ENCODE peak calls at places on chromosomes 1 and 21, in eight cellular contexts. Z is coronary artery, B is K562, J is GM10248, M is left ventricle myocardium inferior, W is AG04449, N is lower leg skin, L is fibroblast of lung. S is an unnamed sample.

GRCh38 chr1:203692565-203693470 is 66.2 kb downstream of the ATP2B4 start:
- DNase-seq in Z (peak), B (peak), J (no peak), M (peak), W (peak), N (peak), L (peak), S (peak)

GRCh38 chr1:178566187-178566586 is 53.3 kb downstream of the TEX35 start:
- DNase-seq in Z (no peak), B (no peak), J (no peak), M (no peak), W (no peak), N (no peak), L (no peak), S (no peak)

GRCh38 chr1:15272009-15272781 is 25.2 kb downstream of the FHAD1 start:
- DNase-seq in Z (no peak), B (peak), J (peak), M (peak), W (peak), N (peak), L (peak), S (peak)

GRCh38 chr1:32627596-32628162 is 22.7 kb downstream of the ZBTB8OS start:
- DNase-seq in Z (no peak), B (no peak), J (peak), M (no peak), W (no peak), N (no peak), L (peak), S (no peak)

GRCh38 chr1:71427066-71427465 is 346.2 kb upstream of the ZRANB2 start:
- DNase-seq in Z (no peak), B (no peak), J (no peak), M (no peak), W (no peak), N (no peak), L (no peak), S (no peak)

GRCh38 chr1:209176866-209177430 is 406.6 kb upstream of the CAMK1G start:
- DNase-seq in Z (no peak), B (no peak), J (no peak), M (no peak), W (no peak), N (no peak), L (no peak), S (no peak)

GRCh38 chr21:39137248-39138186 is 45.7 kb downstream of the PSMG1 start:
- DNase-seq in Z (no peak), B (peak), J (no peak), M (no peak), W (no peak), N (no peak), L (peak), S (peak)

GRCh38 chr1:232033285-232033684 is 406.7 kb downstream of the DISC1 start:
- DNase-seq in Z (no peak), B (no peak), J (no peak), M (no peak), W (no peak), N (no peak), L (no peak), S (no peak)

GRCh38 chr1:175338447-175339135 is 146.0 kb upstream of the KIAA0040 start:
- DNase-seq in Z (no peak), B (peak), J (peak), M (no peak), W (no peak), N (no peak), L (no peak), S (no peak)

GRCh38 chr1:160810486-160810885 is 14.5 kb downstream of the LY9 start:
- DNase-seq in Z (no peak), B (no peak), J (no peak), M (no peak), W (no peak), N (no peak), L (no peak), S (no peak)

GRCh38 chr1:108852541-108852940 is 4.4 kb downstream of the AKNAD1 start:
- DNase-seq in Z (no peak), B (no peak), J (no peak), M (no peak), W (no peak), N (no peak), L (peak), S (no peak)

GRCh38 chr1:113007706-113008364 is 51.8 kb upstream of the SLC16A1 start:
- DNase-seq in Z (no peak), B (no peak), J (no peak), M (no peak), W (no peak), N (no peak), L (no peak), S (no peak)

GRCh38 chr1:185045793-185046441 is 559 bp downstream of the RNF2 start:
- DNase-seq in Z (peak), B (peak), J (peak), M (no peak), W (no peak), N (peak), L (peak), S (peak)

GRCh38 chr1:159940006-159940620 is 5.3 kb downstream of the IGSF9 start:
- DNase-seq in Z (no peak), B (no peak), J (no peak), M (no peak), W (no peak), N (no peak), L (no peak), S (no peak)

GRCh38 chr1:40952744-40953315 is 26.7 kb upstream of the CTPS1 start:
- DNase-seq in Z (no peak), B (no peak), J (no peak), M (no peak), W (no peak), N (no peak), L (no peak), S (no peak)
- TF ChIP-seq CTCF in Z (no peak), B (no peak), J (no peak), M (peak), W (no peak), N (no peak), L (no peak), S (peak)

DNA sequence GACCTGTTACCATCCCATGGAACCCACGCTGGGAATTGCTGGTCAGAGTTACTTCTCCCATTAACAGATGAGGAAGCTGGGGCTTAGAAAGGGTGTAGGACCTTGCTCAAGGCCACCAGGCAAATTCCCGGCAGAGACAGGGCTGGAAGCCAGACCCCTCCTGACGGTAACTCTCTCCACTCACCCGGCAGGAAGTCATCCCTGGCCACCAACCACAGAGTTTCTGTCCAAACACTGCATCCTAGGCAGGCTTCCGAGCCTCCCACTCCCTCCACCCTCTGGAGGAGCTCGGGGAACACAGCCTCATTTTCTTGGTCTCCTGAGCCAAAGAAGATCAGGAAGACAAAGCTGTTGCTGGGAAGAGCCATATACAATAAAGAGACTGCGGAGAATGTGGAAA is 25.0 kb upstream of the ZNF436 start:
- DNase-seq in Z (peak), B (no peak), J (no peak), M (peak), W (peak), N (peak), L (peak), S (peak)
- TF ChIP-seq CTCF in Z (no peak), B (no peak), J (no peak), M (no peak), W (peak), N (no peak), L (peak), S (no peak)

GRCh38 chr21:35210093-35210492 is 161.0 kb upstream of the RUNX1 start:
- DNase-seq in Z (no peak), B (no peak), J (no peak), M (no peak), W (no peak), N (no peak), L (no peak), S (no peak)

GRCh38 chr21:35207322-35207721 is 158.2 kb upstream of the RUNX1 start:
- DNase-seq in Z (no peak), B (no peak), J (no peak), M (no peak), W (no peak), N (no peak), L (no peak), S (no peak)

GRCh38 chr21:35206141-35207125 is 157.3 kb upstream of the RUNX1 start:
- DNase-seq in Z (no peak), B (peak), J (peak), M (no peak), W (no peak), N (no peak), L (no peak), S (no peak)

GRCh38 chr21:35208810-35209517 is 159.9 kb upstream of the RUNX1 start:
- DNase-seq in Z (no peak), B (no peak), J (no peak), M (no peak), W (no peak), N (no peak), L (peak), S (no peak)

GRCh38 chr21:35208117-35208516 is 159.0 kb upstream of the RUNX1 start:
- DNase-seq in Z (no peak), B (no peak), J (no peak), M (no peak), W (no peak), N (no peak), L (no peak), S (no peak)
- TF ChIP-seq CTCF in Z (no peak), B (no peak), J (no peak), M (no peak), W (no peak), N (no peak), L (no peak), S (no peak)

GRCh38 chr1:211358685-211359084 is 32.1 kb downstream of the TRAF5 start:
- DNase-seq in Z (no peak), B (no peak), J (no peak), M (no peak), W (no peak), N (no peak), L (no peak), S (no peak)

GRCh38 chr1:211355873-211356272 is 29.2 kb downstream of the TRAF5 start:
- DNase-seq in Z (no peak), B (no peak), J (no peak), M (no peak), W (no peak), N (no peak), L (no peak), S (no peak)

GRCh38 chr1:211353562-211354212 is 27.1 kb downstream of the TRAF5 start:
- DNase-seq in Z (no peak), B (no peak), J (no peak), M (no peak), W (no peak), N (no peak), L (no peak), S (no peak)

GRCh38 chr1:211359876-211360275 is 33.2 kb downstream of the TRAF5 start:
- DNase-seq in Z (no peak), B (no peak), J (no peak), M (no peak), W (no peak), N (no peak), L (no peak), S (no peak)

GRCh38 chr1:211356723-211357418 is 30.2 kb downstream of the TRAF5 start:
- DNase-seq in Z (no peak), B (no peak), J (no peak), M (no peak), W (no peak), N (no peak), L (no peak), S (peak)
- TF ChIP-seq CTCF in Z (no peak), B (no peak), J (no peak), M (no peak), W (no peak), N (no peak), L (no peak), S (no peak)

DNA sequence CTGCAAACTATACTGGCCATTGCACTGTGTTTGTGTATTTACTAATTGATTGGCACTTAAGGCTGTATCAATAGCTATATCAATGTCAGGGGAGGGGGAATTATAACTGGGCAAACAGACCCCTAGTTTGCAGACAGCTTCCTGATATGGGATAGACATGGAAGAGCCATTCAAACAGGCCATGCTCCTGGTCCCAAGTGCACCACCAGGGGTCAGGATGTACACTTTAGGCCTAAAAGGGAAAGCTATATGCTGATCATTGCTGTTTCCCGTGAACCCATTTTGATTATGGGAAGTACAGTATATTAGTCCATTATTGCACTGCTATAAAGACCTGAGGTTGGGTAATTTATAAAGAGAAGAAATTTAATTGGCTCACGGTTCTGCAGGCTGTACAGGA is 125.0 kb upstream of the BACE2 start:
- DNase-seq in Z (no peak), B (no peak), J (no peak), M (no peak), W (no peak), N (no peak), L (no peak), S (no peak)
- TF ChIP-seq CTCF in Z (no peak), B (no peak), J (no peak), M (peak), W (peak), N (no peak), L (no peak), S (peak)

DNA sequence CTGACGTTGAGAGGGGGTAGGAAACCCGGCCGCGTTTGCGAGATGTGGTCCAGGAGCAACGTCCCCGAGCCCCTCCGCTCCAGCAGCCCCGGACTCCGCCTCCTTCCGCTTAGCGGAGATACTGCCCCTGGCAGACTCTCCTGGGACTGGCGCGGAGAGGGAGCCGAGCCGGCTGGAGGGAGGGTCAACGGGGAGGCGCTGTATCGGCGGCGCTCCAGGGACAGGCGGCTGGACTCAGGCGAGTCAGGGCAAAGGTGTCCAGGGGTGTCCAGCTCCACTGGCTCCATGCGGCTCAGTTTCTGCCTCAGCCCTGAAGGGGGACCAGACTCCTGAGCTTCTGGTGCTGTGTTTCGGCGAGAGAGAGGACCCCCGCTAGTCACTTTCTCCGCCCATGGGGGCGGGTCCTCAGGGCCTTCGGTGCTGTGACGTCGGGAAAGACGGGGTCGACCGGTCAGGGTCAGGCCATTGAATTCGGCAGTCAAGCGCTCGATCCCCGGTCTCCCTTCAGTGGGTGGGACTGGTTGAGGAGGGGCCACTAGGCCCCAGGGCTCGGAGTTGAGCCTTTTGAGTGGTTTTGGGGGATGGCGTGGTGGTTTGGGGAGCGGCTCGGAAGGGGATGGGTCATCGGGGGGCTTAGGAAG is 2.8 kb upstream of the LIX1L start:
- DNase-seq in Z (peak), B (no peak), J (peak), M (peak), W (no peak), N (peak), L (peak), S (peak)
- TF ChIP-seq CTCF in Z (no peak), B (no peak), J (no peak), M (peak), W (no peak), N (no peak), L (peak), S (peak)

DNA sequence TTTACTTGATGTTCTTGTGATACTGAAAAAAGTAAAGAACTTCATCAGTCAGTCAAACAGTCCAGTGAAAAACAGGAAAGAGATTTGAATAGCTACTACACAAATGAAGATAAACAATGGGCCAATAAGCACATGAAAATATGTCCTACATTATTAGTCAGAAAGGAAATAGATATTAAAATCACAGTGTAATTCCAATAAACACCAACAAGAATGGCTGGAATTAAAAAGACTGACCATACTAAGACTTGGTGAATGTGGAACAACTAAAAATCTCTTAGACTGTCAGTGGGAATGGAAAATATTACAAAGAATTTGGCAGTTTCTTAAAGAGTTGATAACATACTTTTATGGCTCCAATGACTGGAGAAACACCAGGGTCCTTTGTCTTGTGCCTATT is 241.8 kb upstream of the USP24 start:
- DNase-seq in Z (no peak), B (no peak), J (no peak), M (no peak), W (no peak), N (no peak), L (no peak), S (no peak)
- TF ChIP-seq CTCF in Z (no peak), B (no peak), J (no peak), M (no peak), W (no peak), N (no peak), L (no peak), S (no peak)

GRCh38 chr1:229557214-229557850 is 1.2 kb downstream of the ABCB10 start:
- DNase-seq in Z (no peak), B (no peak), J (peak), M (no peak), W (no peak), N (no peak), L (peak), S (peak)

GRCh38 chr1:229558460-229559335 is at the start of gene ABCB10:
- DNase-seq in Z (peak), B (peak), J (peak), M (peak), W (peak), N (peak), L (peak), S (peak)

GRCh38 chr1:229556551-229556950 is 2.0 kb downstream of the ABCB10 start:
- DNase-seq in Z (no peak), B (no peak), J (no peak), M (no peak), W (no peak), N (no peak), L (no peak), S (no peak)

GRCh38 chr1:229554886-229555621 is 3.5 kb downstream of the ABCB10 start:
- DNase-seq in Z (no peak), B (peak), J (no peak), M (no peak), W (no peak), N (no peak), L (peak), S (no peak)

DNA sequence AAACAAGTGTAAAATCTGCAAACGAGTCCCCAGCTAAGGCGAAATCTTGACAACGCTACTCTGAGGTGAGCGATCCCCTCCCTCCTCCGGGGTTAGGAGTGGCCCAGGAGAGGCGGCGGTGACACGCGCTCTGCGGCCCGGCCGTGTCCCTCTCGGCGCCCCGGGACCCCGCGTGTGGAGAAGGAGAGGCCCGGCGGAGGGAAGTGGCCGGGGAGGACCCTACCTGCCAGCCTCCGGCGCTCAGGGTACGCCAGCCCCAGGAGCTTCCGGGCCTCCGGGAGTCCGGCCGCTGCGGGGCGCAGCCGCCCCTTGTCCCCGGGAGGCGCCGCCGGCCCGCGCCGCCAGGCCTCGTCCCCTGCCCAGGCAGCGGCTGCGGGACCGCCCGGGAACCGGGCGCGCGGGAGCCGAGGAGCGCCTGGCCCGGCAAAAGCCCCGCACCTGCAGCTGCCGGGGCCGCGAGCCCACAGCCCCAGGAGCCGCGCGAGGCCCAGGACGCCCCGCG is 543 bp downstream of the ABCB10 start:
- DNase-seq in Z (no peak), B (peak), J (peak), M (peak), W (no peak), N (no peak), L (peak), S (peak)
- TF ChIP-seq CTCF in Z (no peak), B (peak), J (peak), M (no peak), W (no peak), N (no peak), L (no peak), S (no peak)

GRCh38 chr21:46323227-46323709 is 402 bp downstream of the C21orf58 start:
- DNase-seq in Z (no peak), B (no peak), J (peak), M (no peak), W (no peak), N (no peak), L (no peak), S (no peak)

GRCh38 chr21:46323710-46324389 is at the start of the genes C21orf58 and PCNT:
- DNase-seq in Z (peak), B (peak), J (peak), M (peak), W (peak), N (peak), L (peak), S (peak)

GRCh38 chr21:46324390-46325072 is 575 bp downstream of the PCNT start:
- DNase-seq in Z (peak), B (peak), J (peak), M (peak), W (no peak), N (peak), L (peak), S (peak)

GRCh38 chr21:46326110-46326703 is 2.3 kb downstream of the PCNT start:
- DNase-seq in Z (no peak), B (no peak), J (no peak), M (no peak), W (no peak), N (no peak), L (no peak), S (no peak)

DNA sequence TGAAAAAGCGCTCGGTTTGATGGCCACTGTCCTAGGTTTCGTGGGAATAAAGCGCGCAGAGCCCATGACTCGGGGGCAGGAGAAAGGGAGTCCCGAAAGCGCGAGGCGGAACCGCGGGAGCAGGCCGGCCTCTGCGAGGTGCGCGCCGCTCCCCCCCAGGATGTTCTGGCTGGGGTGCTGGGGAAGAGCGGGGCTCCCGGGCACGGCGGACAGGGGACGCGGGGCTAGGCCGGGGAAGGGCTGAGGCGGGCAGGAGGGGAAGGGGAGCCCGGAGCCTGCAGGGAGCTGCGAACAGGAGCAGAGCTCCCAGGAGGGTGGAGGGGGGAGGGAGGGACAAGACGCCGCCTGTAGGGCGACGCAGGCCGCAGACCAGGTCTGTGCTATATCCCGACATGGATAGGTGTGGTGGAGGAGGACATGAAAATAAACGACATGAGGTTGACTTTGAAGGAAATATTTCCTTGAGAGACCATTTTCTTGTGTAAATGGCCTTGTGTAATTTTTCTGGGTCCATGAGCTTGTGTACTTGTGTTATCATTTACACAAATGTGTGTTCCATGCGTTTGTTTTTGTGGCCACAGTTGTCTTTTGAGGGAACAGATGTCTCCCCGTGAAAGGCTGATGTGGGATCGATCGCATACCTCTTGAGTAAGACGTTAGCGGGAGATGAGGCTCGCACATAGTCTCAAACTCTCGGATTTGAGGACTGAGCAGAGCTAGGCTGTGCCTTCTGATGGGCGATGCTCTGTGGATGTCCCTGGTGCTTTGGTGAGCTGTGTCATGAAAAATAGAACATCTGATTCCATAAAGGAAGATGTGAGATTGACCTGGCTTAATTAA is 1.3 kb downstream of the PCNT start:
- DNase-seq in Z (no peak), B (peak), J (peak), M (peak), W (no peak), N (no peak), L (peak), S (peak)
- TF ChIP-seq CTCF in Z (no peak), B (peak), J (peak), M (peak), W (peak), N (no peak), L (peak), S (peak)

S was measured in HFFc6.